ENCODE peak calls at places on chromosome 10, in six cellular contexts. One of them, this sample, is unnamed.

GRCh38 chr10:124156524-124157225 is 63.3 kb upstream of the CHST15 start:
- DNase-seq in IMR-90: no peak
- DNase-seq in neural progenitor cell: no peak
- DNase-seq in astrocyte: no peak
- DNase-seq in neuronal stem cell: no peak
- DNase-seq in fibroblast of lung: no peak
- DNase-seq in this sample: peak; percentile 29

GRCh38 chr10:114519306-114519669 is 115.0 kb upstream of the AFAP1L2 start:
- DNase-seq in IMR-90: no peak
- DNase-seq in neural progenitor cell: no peak
- DNase-seq in astrocyte: peak; percentile 32
- DNase-seq in neuronal stem cell: no peak
- DNase-seq in fibroblast of lung: peak; percentile 42
- DNase-seq in this sample: no peak

GRCh38 chr10:48638739-48639527 is 34.1 kb upstream of the ARHGAP22 start:
- DNase-seq in IMR-90: no peak
- DNase-seq in neural progenitor cell: no peak
- DNase-seq in astrocyte: no peak
- DNase-seq in neuronal stem cell: no peak
- DNase-seq in fibroblast of lung: no peak
- DNase-seq in this sample: no peak

GRCh38 chr10:67327626-67328535 is 368.1 kb downstream of the CTNNA3 start:
- DNase-seq in IMR-90: no peak
- DNase-seq in neural progenitor cell: no peak
- DNase-seq in astrocyte: no peak
- DNase-seq in neuronal stem cell: no peak
- DNase-seq in fibroblast of lung: no peak
- DNase-seq in this sample: no peak

GRCh38 chr10:107914450-107915276 is 750.2 kb upstream of the SORCS1 start:
- DNase-seq in IMR-90: no peak
- DNase-seq in neural progenitor cell: peak; percentile 75
- DNase-seq in astrocyte: no peak
- DNase-seq in neuronal stem cell: peak; percentile 48
- DNase-seq in fibroblast of lung: peak; percentile 3
- DNase-seq in this sample: no peak

GRCh38 chr10:35854661-35855060 is 212.6 kb upstream of the FZD8 start:
- DNase-seq in IMR-90: peak; percentile 72
- DNase-seq in neural progenitor cell: no peak
- DNase-seq in astrocyte: no peak
- DNase-seq in neuronal stem cell: no peak
- DNase-seq in fibroblast of lung: no peak
- DNase-seq in this sample: no peak

GRCh38 chr10:76411719-76412435 is 980.5 kb downstream of the LRMDA start:
- DNase-seq in IMR-90: no peak
- DNase-seq in neural progenitor cell: no peak
- DNase-seq in astrocyte: no peak
- DNase-seq in neuronal stem cell: no peak
- DNase-seq in fibroblast of lung: no peak
- DNase-seq in this sample: no peak

GRCh38 chr10:2949221-2949947 is 118.0 kb upstream of the PFKP start:
- DNase-seq in IMR-90: no peak
- DNase-seq in neural progenitor cell: no peak
- DNase-seq in astrocyte: no peak
- DNase-seq in neuronal stem cell: no peak
- DNase-seq in fibroblast of lung: no peak
- DNase-seq in this sample: no peak

GRCh38 chr10:100656479-100656878 is 88.9 kb upstream of the PAX2 start:
- DNase-seq in IMR-90: no peak
- DNase-seq in neural progenitor cell: peak; percentile 72
- DNase-seq in astrocyte: no peak
- DNase-seq in neuronal stem cell: no peak
- DNase-seq in fibroblast of lung: no peak
- DNase-seq in this sample: no peak

GRCh38 chr10:86649471-86650150 is 4.7 kb upstream of the OPN4 start:
- DNase-seq in IMR-90: no peak
- DNase-seq in neural progenitor cell: no peak
- DNase-seq in astrocyte: no peak
- DNase-seq in neuronal stem cell: no peak
- DNase-seq in fibroblast of lung: no peak
- DNase-seq in this sample: no peak

GRCh38 chr10:110504111-110504735 is 6.5 kb downstream of the DUSP5 start:
- DNase-seq in IMR-90: peak; percentile 91
- DNase-seq in neural progenitor cell: no peak
- DNase-seq in astrocyte: peak; percentile 73
- DNase-seq in neuronal stem cell: no peak
- DNase-seq in fibroblast of lung: peak; percentile 81
- DNase-seq in this sample: no peak

GRCh38 chr10:111836586-111836985 is 347.0 kb downstream of the GPAM start:
- DNase-seq in IMR-90: no peak
- DNase-seq in neural progenitor cell: no peak
- DNase-seq in astrocyte: peak; percentile 34
- DNase-seq in neuronal stem cell: no peak
- DNase-seq in fibroblast of lung: peak; percentile 48
- DNase-seq in this sample: no peak

GRCh38 chr10:111835562-111835961 is 348.0 kb downstream of the GPAM start:
- DNase-seq in IMR-90: no peak
- DNase-seq in neural progenitor cell: no peak
- DNase-seq in astrocyte: peak; percentile 73
- DNase-seq in neuronal stem cell: no peak
- DNase-seq in fibroblast of lung: peak; percentile 79
- DNase-seq in this sample: no peak

GRCh38 chr10:111840546-111840945 is 343.0 kb downstream of the GPAM start:
- DNase-seq in IMR-90: no peak
- DNase-seq in neural progenitor cell: no peak
- DNase-seq in astrocyte: no peak
- DNase-seq in neuronal stem cell: no peak
- DNase-seq in fibroblast of lung: no peak
- DNase-seq in this sample: no peak

GRCh38 chr10:111837985-111838384 is 345.6 kb downstream of the GPAM start:
- DNase-seq in IMR-90: no peak
- DNase-seq in neural progenitor cell: no peak
- DNase-seq in astrocyte: no peak
- DNase-seq in neuronal stem cell: no peak
- DNase-seq in fibroblast of lung: no peak
- DNase-seq in this sample: no peak

GRCh38 chr10:111837089-111837488 is 346.5 kb downstream of the GPAM start:
- DNase-seq in IMR-90: no peak
- DNase-seq in neural progenitor cell: no peak
- DNase-seq in astrocyte: no peak
- DNase-seq in neuronal stem cell: no peak
- DNase-seq in fibroblast of lung: no peak
- DNase-seq in this sample: no peak
- H2AFZ ChIP-seq in IMR-90: no peak overlapping the region
- H2AFZ ChIP-seq in neural progenitor cell: no peak overlapping the region
- H2AFZ ChIP-seq in astrocyte: no peak overlapping the region
- H2AFZ ChIP-seq in neuronal stem cell: no peak overlapping the region
- H2AFZ ChIP-seq in fibroblast of lung: no peak overlapping the region
- H2AFZ ChIP-seq in this sample: no peak overlapping the region

GRCh38 chr10:32229170-32229569 is 117.8 kb downstream of the EPC1 start:
- DNase-seq in IMR-90: no peak
- DNase-seq in neural progenitor cell: no peak
- DNase-seq in astrocyte: no peak
- DNase-seq in neuronal stem cell: no peak
- DNase-seq in fibroblast of lung: no peak
- DNase-seq in this sample: no peak

GRCh38 chr10:32227802-32228201 is 119.2 kb downstream of the EPC1 start:
- DNase-seq in IMR-90: no peak
- DNase-seq in neural progenitor cell: no peak
- DNase-seq in astrocyte: no peak
- DNase-seq in neuronal stem cell: no peak
- DNase-seq in fibroblast of lung: no peak
- DNase-seq in this sample: no peak

GRCh38 chr10:32226624-32227023 is 120.3 kb downstream of the EPC1 start:
- DNase-seq in IMR-90: no peak
- DNase-seq in neural progenitor cell: no peak
- DNase-seq in astrocyte: no peak
- DNase-seq in neuronal stem cell: no peak
- DNase-seq in fibroblast of lung: no peak
- DNase-seq in this sample: no peak

DNA sequence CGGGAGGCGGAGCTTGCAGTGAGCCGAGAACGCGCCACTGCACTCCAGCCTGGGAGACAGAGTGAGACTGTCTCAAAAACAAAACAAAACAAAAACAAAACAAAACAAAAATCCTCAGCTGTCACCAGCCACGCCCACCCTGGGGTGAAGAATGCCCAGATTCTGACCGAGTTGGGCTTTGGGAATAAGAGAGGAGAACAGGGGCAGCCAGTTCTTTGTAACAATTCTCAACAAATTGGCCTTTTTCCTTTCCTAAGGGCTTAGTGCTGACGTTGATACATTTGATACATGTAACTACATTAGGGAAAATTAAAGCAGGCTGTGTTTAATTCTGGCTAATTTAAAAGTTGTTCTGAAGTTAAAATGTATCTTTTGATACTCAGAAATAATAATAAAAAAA is 121.0 kb downstream of the EPC1 start:
- DNase-seq in IMR-90: no peak
- DNase-seq in neural progenitor cell: no peak
- DNase-seq in astrocyte: no peak
- DNase-seq in neuronal stem cell: no peak
- DNase-seq in fibroblast of lung: no peak
- DNase-seq in this sample: no peak
- H2AFZ ChIP-seq in IMR-90: no peak overlapping the region
- H2AFZ ChIP-seq in neural progenitor cell: no peak overlapping the region
- H2AFZ ChIP-seq in astrocyte: no peak overlapping the region
- H2AFZ ChIP-seq in neuronal stem cell: no peak overlapping the region
- H2AFZ ChIP-seq in fibroblast of lung: no peak overlapping the region
- H2AFZ ChIP-seq in this sample: no peak overlapping the region

DNA sequence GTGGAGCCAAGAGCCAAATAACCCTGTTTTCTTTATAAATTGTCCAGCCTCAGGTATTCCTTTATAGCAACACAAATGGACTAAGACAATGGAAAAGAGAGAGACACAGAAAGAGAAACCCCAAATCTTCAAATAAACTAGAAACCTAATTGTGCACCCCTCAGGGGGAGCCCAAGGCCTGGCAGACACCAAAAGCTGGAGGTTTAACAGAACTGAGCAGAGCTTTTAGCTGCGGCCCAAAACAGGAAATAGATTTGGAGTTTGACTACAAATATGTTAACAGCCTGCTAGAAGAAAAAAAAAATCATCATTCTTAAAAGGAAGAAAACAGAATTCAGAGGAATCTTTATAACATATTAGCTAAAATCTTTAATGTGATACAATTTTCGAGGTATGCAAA is 1135.0 kb downstream of the GATA3 start:
- DNase-seq in IMR-90: no peak
- DNase-seq in neural progenitor cell: no peak
- DNase-seq in astrocyte: no peak
- DNase-seq in neuronal stem cell: no peak
- DNase-seq in fibroblast of lung: no peak
- DNase-seq in this sample: no peak
- H2AFZ ChIP-seq in IMR-90: no peak overlapping the region
- H2AFZ ChIP-seq in neural progenitor cell: no peak overlapping the region
- H2AFZ ChIP-seq in astrocyte: no peak overlapping the region
- H2AFZ ChIP-seq in neuronal stem cell: no peak overlapping the region
- H2AFZ ChIP-seq in fibroblast of lung: no peak overlapping the region
- H2AFZ ChIP-seq in this sample: no peak overlapping the region

GRCh38 chr10:59627366-59628018 is 82.2 kb downstream of the SLC16A9 start:
- DNase-seq in IMR-90: no peak
- DNase-seq in neural progenitor cell: no peak
- DNase-seq in astrocyte: no peak
- DNase-seq in neuronal stem cell: no peak
- DNase-seq in fibroblast of lung: no peak
- DNase-seq in this sample: no peak
- H2AFZ ChIP-seq in IMR-90: no peak overlapping the region
- H2AFZ ChIP-seq in neural progenitor cell: no peak overlapping the region
- H2AFZ ChIP-seq in astrocyte: no peak overlapping the region
- H2AFZ ChIP-seq in neuronal stem cell: no peak overlapping the region
- H2AFZ ChIP-seq in fibroblast of lung: no peak overlapping the region
- H2AFZ ChIP-seq in this sample: no peak overlapping the region

This sample was measured in OCI-LY7.